ENCODE peak calls at places on chromosome 15, in four cellular contexts. One of them, this sample, is unnamed.

GRCh38 chr15:92430067-92430435 is 36.4 kb downstream of the ST8SIA2 start:
- DNase-seq in SW480: no peak
- DNase-seq in OCI-LY7: no peak
- DNase-seq in hypothalamus: no peak
- DNase-seq in this sample: no peak

GRCh38 chr15:69422336-69422895 is 8.3 kb downstream of the KIF23 start:
- DNase-seq in SW480: no peak
- DNase-seq in OCI-LY7: no peak
- DNase-seq in hypothalamus: no peak
- DNase-seq in this sample: no peak

GRCh38 chr15:70050447-70050846 is 47.3 kb downstream of the TLE3 start:
- DNase-seq in SW480: no peak
- DNase-seq in OCI-LY7: no peak
- DNase-seq in hypothalamus: no peak
- DNase-seq in this sample: no peak

GRCh38 chr15:42772126-42772525 is 35.2 kb upstream of the CDAN1 start:
- DNase-seq in SW480: no peak
- DNase-seq in OCI-LY7: no peak
- DNase-seq in hypothalamus: no peak
- DNase-seq in this sample: no peak

GRCh38 chr15:25243800-25244097 is 195.1 kb downstream of the UBE3A start:
- DNase-seq in SW480: no peak
- DNase-seq in OCI-LY7: no peak
- DNase-seq in hypothalamus: no peak
- DNase-seq in this sample: no peak

GRCh38 chr15:68798695-68799094 is 22.0 kb downstream of the ANP32A start:
- DNase-seq in SW480: no peak
- DNase-seq in OCI-LY7: no peak
- DNase-seq in hypothalamus: no peak
- DNase-seq in this sample: no peak

GRCh38 chr15:52760562-52760961 is 29.6 kb downstream of the ONECUT1 start:
- DNase-seq in SW480: no peak
- DNase-seq in OCI-LY7: no peak
- DNase-seq in hypothalamus: no peak
- DNase-seq in this sample: no peak

GRCh38 chr15:60370105-60370803 is 27.5 kb downstream of the ANXA2 start:
- DNase-seq in SW480: no peak
- DNase-seq in OCI-LY7: no peak
- DNase-seq in hypothalamus: no peak
- DNase-seq in this sample: peak

GRCh38 chr15:77069521-77070121 is 1.3 kb downstream of the TSPAN3 start:
- DNase-seq in SW480: no peak
- DNase-seq in OCI-LY7: no peak
- DNase-seq in hypothalamus: no peak
- DNase-seq in this sample: peak

GRCh38 chr15:76196949-76197315 is 114.3 kb downstream of the ETFA start:
- DNase-seq in SW480: no peak
- DNase-seq in OCI-LY7: no peak
- DNase-seq in hypothalamus: no peak
- DNase-seq in this sample: no peak